ENCODE peak calls at places on chromosomes 12 and 14, in seven cellular contexts. U is D721Med, R is coronary artery, G is endodermal cell, X is mucosa of descending colon, I is left lung, V is bronchial epithelial cell. J is an unnamed sample.
A peak's percentile ranks its signal among the peaks of the same experiment; 100 is the strongest.

GRCh38 chr12:52280319-52280795 is 5.9 kb downstream of the KRT86 start:
- DNase-seq in U (no peak), R (peak; percentile 92), G (peak; percentile 38), X (no peak), I (no peak), V (peak; percentile 98), J (no peak)

GRCh38 chr12:44847888-44848770 is 28.0 kb downstream of the NELL2 start:
- DNase-seq in U (no peak), R (no peak), G (no peak), X (no peak), I (no peak), V (no peak), J (no peak)

GRCh38 chr12:128969480-128970055 is 116.3 kb downstream of the GLT1D1 start:
- DNase-seq in U (peak; percentile 40), R (no peak), G (peak; percentile 94), X (no peak), I (peak; percentile 82), V (no peak), J (peak; percentile 85)

GRCh38 chr12:74660442-74660841 is 122.8 kb downstream of the ATXN7L3B start:
- DNase-seq in U (no peak), R (no peak), G (no peak), X (no peak), I (no peak), V (no peak), J (no peak)

GRCh38 chr12:47896633-47897032 is 8.2 kb downstream of the VDR start:
- DNase-seq in U (no peak), R (no peak), G (peak; percentile 43), X (peak; percentile 60), I (no peak), V (peak; percentile 84), J (no peak)

GRCh38 chr14:73720636-73721035 is 6.5 kb upstream of the PNMA1 start:
- DNase-seq in U (no peak), R (no peak), G (no peak), X (no peak), I (no peak), V (no peak), J (no peak)

GRCh38 chr12:47812797-47813490 is 6.8 kb downstream of the HDAC7 start:
- DNase-seq in U (no peak), R (peak; percentile 97), G (peak; percentile 98), X (peak; percentile 88), I (peak; percentile 98), V (peak; percentile 72), J (peak; percentile 93)

GRCh38 chr14:101588990-101589389 is 27.7 kb downstream of the DIO3 start:
- DNase-seq in U (no peak), R (peak; percentile 14), G (no peak), X (no peak), I (peak; percentile 38), V (no peak), J (no peak)

GRCh38 chr12:100026241-100026640 is 41.5 kb upstream of the ANKS1B start:
- DNase-seq in U (no peak), R (no peak), G (no peak), X (no peak), I (no peak), V (no peak), J (no peak)

DNA sequence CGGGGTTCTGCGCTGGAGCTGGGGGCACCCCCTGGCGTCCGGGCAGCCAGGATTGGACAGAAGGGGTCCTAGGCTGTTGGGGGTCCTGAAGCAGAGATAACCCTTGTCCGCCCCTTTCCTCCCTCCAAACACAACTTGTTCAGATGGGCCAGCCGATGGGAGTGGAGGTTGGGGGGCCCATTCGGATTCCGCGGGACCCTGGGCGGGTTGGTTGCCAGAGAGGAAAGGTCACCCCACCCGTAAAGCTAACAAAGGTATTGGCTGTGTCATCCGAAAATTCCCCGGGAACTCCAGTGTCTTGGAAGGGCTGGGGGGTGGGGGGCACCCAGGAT is 1.3 kb downstream of the FAM222A start:
- DNase-seq in U (no peak), R (no peak), G (no peak), X (no peak), I (no peak), V (no peak), J (no peak)
- TF ChIP-seq CTCF in U (no peak), R (no peak), G (no peak), X (no peak), I (no peak), V (no peak), J (no peak)

GRCh38 chr14:41230683-41231082 is 376.0 kb upstream of the LRFN5 start:
- DNase-seq in U (no peak), R (no peak), G (no peak), X (no peak), I (no peak), V (no peak), J (no peak)

GRCh38 chr14:41235466-41235865 is 371.2 kb upstream of the LRFN5 start:
- DNase-seq in U (no peak), R (no peak), G (no peak), X (no peak), I (no peak), V (no peak), J (no peak)

GRCh38 chr14:41225433-41225832 is 381.2 kb upstream of the LRFN5 start:
- DNase-seq in U (no peak), R (no peak), G (no peak), X (no peak), I (no peak), V (no peak), J (no peak)

DNA sequence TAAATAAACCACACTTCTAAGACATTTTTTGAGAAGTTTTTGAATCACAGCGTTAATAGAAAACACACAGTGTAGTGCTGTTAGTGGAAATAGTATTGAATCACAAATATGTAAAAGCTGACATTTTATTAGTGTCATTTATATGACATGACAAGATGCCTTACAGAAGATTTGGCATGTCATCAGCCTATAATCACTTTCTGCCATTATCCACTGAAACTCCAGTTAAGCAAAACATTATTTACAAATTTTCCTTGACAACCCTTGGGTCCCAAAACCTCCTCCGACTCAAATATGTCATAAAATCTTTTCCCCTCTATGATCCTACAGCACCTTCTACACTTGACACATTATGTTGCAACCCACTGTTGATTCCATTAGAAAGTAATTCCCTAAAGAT is 376.9 kb upstream of the LRFN5 start:
- DNase-seq in U (no peak), R (no peak), G (no peak), X (no peak), I (no peak), V (no peak), J (no peak)
- TF ChIP-seq CTCF in U (no peak), R (no peak), G (no peak), X (no peak), I (no peak), V (no peak), J (no peak)

DNA sequence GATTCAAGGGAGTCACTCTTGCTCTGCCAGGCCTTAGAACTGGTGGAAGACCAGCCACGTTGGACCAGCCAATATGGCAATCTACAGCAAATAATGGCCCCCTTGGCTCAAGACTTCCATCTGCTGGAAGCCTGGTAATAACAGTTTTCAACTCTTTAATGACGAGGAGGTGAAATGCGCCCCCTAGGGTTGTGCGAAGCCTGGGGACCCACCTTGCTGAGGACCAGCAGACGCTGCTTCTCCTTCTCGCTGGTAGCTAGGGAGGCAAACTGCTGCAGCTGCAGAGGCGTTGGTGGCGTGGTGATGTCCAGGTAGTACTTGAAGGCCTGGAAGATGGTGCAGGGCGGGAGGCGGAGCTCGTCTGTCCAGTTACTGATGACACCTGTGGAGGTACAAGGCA is 41.5 kb upstream of the FBXO21 start:
- DNase-seq in U (no peak), R (no peak), G (peak; percentile 80), X (no peak), I (no peak), V (no peak), J (no peak)
- TF ChIP-seq CTCF in U (no peak), R (no peak), G (peak; percentile 71), X (no peak), I (no peak), V (no peak), J (no peak)

DNA sequence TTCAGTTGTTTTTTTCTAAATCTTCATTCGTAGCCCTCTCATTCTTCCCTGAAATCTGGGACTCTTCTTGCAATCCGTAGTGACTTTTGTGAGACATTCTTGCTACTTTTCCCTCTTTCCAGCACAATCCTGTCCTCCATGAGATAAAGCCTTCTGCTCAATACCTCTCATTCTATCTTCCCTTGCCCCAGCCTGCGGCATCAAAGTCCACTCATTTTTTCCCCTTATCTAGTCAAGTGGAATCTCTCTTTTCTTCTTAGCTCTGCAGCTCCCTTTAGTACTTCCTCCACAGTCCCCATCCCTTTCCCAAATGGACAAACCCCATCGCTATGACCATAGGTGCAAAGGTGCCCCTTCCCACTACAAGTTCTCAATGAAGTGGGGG is 179.2 kb downstream of the SNAPC1 start:
- DNase-seq in U (no peak), R (no peak), G (no peak), X (no peak), I (no peak), V (no peak), J (no peak)
- TF ChIP-seq CTCF in U (no peak), R (no peak), G (no peak), X (no peak), I (no peak), V (no peak), J (no peak)

DNA sequence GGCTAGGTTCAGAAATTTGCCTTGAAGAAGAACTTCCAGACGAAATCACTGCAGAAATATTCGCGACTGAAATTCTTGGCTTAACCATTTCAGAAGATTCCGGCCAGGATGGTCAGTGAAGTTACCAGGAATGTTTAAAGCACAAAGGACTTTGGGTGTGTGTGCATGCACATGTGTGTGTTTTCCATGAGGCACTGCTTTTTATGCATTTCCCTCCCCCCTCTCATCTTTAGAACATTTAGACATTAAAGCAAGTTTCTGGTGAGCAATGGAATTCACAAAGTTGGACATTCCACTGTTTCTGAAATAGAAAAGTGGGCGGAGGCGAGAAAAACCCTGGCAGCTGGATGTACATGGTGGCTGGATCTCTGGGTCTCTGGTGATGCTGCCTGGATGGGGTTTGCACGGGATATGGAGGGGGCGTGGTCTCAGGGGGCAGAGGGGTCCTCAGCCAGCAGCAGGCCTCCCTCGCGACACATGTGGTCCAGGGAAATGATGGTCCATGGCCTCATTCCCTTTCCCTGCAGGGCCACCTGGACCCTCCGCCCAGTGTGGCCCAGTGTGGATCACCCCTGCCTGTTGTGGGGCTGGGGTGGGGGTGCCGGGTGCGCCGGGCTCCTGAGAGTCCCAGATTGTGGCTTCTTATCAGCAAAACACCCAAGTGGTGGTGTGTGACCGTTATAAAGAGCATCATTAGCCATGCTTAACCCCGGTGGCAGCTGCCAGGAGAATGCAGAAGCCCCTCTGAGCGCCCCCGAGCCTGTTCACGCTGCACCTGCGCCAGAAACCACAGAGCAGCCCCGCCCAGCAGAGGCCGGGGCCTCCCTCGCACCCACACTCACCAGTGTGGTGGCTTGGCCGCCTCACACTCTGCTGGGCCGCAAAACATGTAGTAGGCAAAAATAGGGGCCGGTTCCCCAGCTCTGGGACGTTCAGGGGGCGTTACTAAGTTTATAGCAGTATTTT is 17.8 kb upstream of the BCL7A start:
- DNase-seq in U (no peak), R (no peak), G (no peak), X (no peak), I (no peak), V (no peak), J (peak; percentile 56)
- TF ChIP-seq CTCF in U (no peak), R (no peak), G (no peak), X (no peak), I (no peak), V (no peak), J (no peak)

DNA sequence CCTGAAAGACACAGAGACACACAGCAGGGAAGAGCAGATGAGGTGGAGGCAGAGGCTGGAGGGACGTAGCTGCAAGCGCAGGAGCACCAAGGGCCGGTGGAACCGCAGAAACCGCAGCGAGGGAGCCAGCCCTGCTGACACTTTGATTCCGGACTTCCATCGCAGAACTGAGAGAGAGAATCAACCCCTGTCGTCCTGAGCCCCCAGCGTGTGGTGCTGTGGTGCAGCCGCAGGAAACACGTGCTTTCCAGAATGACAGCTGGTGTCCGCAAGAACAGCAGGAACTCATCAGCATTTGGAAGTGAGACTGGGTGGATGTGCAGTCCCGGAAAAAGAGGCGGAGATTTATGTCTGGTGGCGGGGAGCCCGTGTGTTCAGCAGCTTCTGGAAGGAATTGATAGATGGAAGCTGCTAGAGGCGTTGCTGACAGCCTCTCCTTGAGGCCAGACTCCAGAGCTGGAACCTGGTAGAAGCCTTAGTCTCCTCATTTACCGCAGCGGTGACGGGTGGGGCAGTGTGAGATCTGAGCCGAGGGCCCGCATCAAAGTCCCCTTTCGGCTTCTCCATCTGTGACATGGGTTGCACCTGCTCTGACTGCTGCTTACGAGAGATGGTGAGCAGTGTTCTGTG is 21.9 kb upstream of the KLC1 start:
- DNase-seq in U (no peak), R (peak; percentile 82), G (peak; percentile 65), X (peak; percentile 71), I (peak; percentile 83), V (peak; percentile 10), J (peak; percentile 71)
- TF ChIP-seq CTCF in U (peak; percentile 50), R (no peak), G (no peak), X (no peak), I (no peak), V (no peak), J (peak; percentile 10)

J was measured in GM13976.